ENCODE peak calls at places on chromosomes 1 and 21, in six cellular contexts. One of them, this sample, is unnamed.

GRCh38 chr1:17438977-17439249 is 564 bp downstream of the RCC2 start:
- DNase-seq in omental fat pad: no peak
- DNase-seq in OCI-LY7: no peak
- DNase-seq in nephron progenitor cell: peak; percentile 50
- DNase-seq in type B pancreatic cell: no peak
- DNase-seq in ascending aorta: no peak
- DNase-seq in this sample: no peak

GRCh38 chr1:53501065-53502005 is 42.1 kb downstream of the DMRTB1 start:
- DNase-seq in omental fat pad: no peak
- DNase-seq in OCI-LY7: no peak
- DNase-seq in nephron progenitor cell: no peak
- DNase-seq in ascending aorta: no peak
- DNase-seq in type B pancreatic cell: no peak
- DNase-seq in this sample: no peak

GRCh38 chr1:200334661-200335256 is 75.1 kb downstream of the ZNF281 start:
- DNase-seq in OCI-LY7: no peak
- DNase-seq in type B pancreatic cell: no peak
- DNase-seq in omental fat pad: no peak
- DNase-seq in nephron progenitor cell: no peak
- DNase-seq in ascending aorta: no peak
- DNase-seq in this sample: no peak

GRCh38 chr21:9839011-9839661 is 682.2 kb upstream of the TPTE start:
- DNase-seq in nephron progenitor cell: no peak
- DNase-seq in ascending aorta: no peak
- DNase-seq in omental fat pad: no peak
- DNase-seq in OCI-LY7: no peak
- DNase-seq in type B pancreatic cell: no peak
- DNase-seq in this sample: no peak

GRCh38 chr1:58780586-58781452 is 3.0 kb downstream of the JUN start:
- DNase-seq in type B pancreatic cell: no peak
- DNase-seq in ascending aorta: no peak
- DNase-seq in OCI-LY7: no peak
- DNase-seq in nephron progenitor cell: no peak
- DNase-seq in omental fat pad: no peak
- DNase-seq in this sample: no peak

GRCh38 chr1:173149887-173150286 is 57.2 kb downstream of the TNFSF4 start:
- DNase-seq in omental fat pad: peak; percentile 30
- DNase-seq in OCI-LY7: no peak
- DNase-seq in type B pancreatic cell: no peak
- DNase-seq in ascending aorta: no peak
- DNase-seq in nephron progenitor cell: no peak
- DNase-seq in this sample: no peak

GRCh38 chr1:81760487-81761097 is 40.1 kb upstream of the ADGRL2 start:
- DNase-seq in OCI-LY7: no peak
- DNase-seq in omental fat pad: no peak
- DNase-seq in type B pancreatic cell: no peak
- DNase-seq in ascending aorta: no peak
- DNase-seq in nephron progenitor cell: no peak
- DNase-seq in this sample: no peak

GRCh38 chr1:159468321-159468720 is 28.8 kb downstream of the OR10J1 start:
- DNase-seq in ascending aorta: no peak
- DNase-seq in nephron progenitor cell: no peak
- DNase-seq in type B pancreatic cell: no peak
- DNase-seq in omental fat pad: no peak
- DNase-seq in OCI-LY7: no peak
- DNase-seq in this sample: no peak

GRCh38 chr1:230728710-230729392 is 14.9 kb upstream of the AGT start:
- DNase-seq in OCI-LY7: no peak
- DNase-seq in nephron progenitor cell: no peak
- DNase-seq in omental fat pad: no peak
- DNase-seq in ascending aorta: no peak
- DNase-seq in type B pancreatic cell: no peak
- DNase-seq in this sample: no peak

GRCh38 chr21:37908691-37909090 is 7.6 kb downstream of the KCNJ6 start:
- DNase-seq in OCI-LY7: no peak
- DNase-seq in type B pancreatic cell: no peak
- DNase-seq in omental fat pad: no peak
- DNase-seq in nephron progenitor cell: no peak
- DNase-seq in ascending aorta: no peak
- DNase-seq in this sample: no peak

GRCh38 chr21:37907076-37907475 is 9.2 kb downstream of the KCNJ6 start:
- DNase-seq in type B pancreatic cell: no peak
- DNase-seq in omental fat pad: no peak
- DNase-seq in OCI-LY7: no peak
- DNase-seq in nephron progenitor cell: no peak
- DNase-seq in ascending aorta: no peak
- DNase-seq in this sample: no peak

GRCh38 chr21:37914211-37914900 is 1.9 kb downstream of the KCNJ6 start:
- DNase-seq in type B pancreatic cell: no peak
- DNase-seq in ascending aorta: no peak
- DNase-seq in nephron progenitor cell: peak; percentile 93
- DNase-seq in omental fat pad: no peak
- DNase-seq in OCI-LY7: no peak
- DNase-seq in this sample: peak; percentile 17

GRCh38 chr21:37912616-37913015 is 3.6 kb downstream of the KCNJ6 start:
- DNase-seq in OCI-LY7: no peak
- DNase-seq in type B pancreatic cell: no peak
- DNase-seq in omental fat pad: no peak
- DNase-seq in nephron progenitor cell: no peak
- DNase-seq in ascending aorta: no peak
- DNase-seq in this sample: no peak

GRCh38 chr21:37909936-37910335 is 6.3 kb downstream of the KCNJ6 start:
- DNase-seq in nephron progenitor cell: no peak
- DNase-seq in ascending aorta: no peak
- DNase-seq in OCI-LY7: no peak
- DNase-seq in omental fat pad: no peak
- DNase-seq in type B pancreatic cell: no peak
- DNase-seq in this sample: no peak
- TF ChIP-seq CTCF in nephron progenitor cell: no peak
- TF ChIP-seq CTCF in ascending aorta: no peak
- TF ChIP-seq CTCF in OCI-LY7: peak; percentile 23
- TF ChIP-seq CTCF in omental fat pad: no peak
- TF ChIP-seq CTCF in type B pancreatic cell: no peak
- TF ChIP-seq CTCF in this sample: no peak

GRCh38 chr1:240942901-240943300 is 330.9 kb upstream of the GREM2 start:
- DNase-seq in OCI-LY7: no peak
- DNase-seq in omental fat pad: no peak
- DNase-seq in nephron progenitor cell: no peak
- DNase-seq in type B pancreatic cell: no peak
- DNase-seq in ascending aorta: no peak
- DNase-seq in this sample: no peak

GRCh38 chr1:240947438-240948224 is 335.7 kb upstream of the GREM2 start:
- DNase-seq in ascending aorta: no peak
- DNase-seq in OCI-LY7: no peak
- DNase-seq in type B pancreatic cell: no peak
- DNase-seq in nephron progenitor cell: no peak
- DNase-seq in omental fat pad: no peak
- DNase-seq in this sample: no peak

GRCh38 chr1:240941706-240942370 is 329.9 kb upstream of the GREM2 start:
- DNase-seq in OCI-LY7: no peak
- DNase-seq in nephron progenitor cell: no peak
- DNase-seq in ascending aorta: no peak
- DNase-seq in type B pancreatic cell: no peak
- DNase-seq in omental fat pad: no peak
- DNase-seq in this sample: no peak

DNA sequence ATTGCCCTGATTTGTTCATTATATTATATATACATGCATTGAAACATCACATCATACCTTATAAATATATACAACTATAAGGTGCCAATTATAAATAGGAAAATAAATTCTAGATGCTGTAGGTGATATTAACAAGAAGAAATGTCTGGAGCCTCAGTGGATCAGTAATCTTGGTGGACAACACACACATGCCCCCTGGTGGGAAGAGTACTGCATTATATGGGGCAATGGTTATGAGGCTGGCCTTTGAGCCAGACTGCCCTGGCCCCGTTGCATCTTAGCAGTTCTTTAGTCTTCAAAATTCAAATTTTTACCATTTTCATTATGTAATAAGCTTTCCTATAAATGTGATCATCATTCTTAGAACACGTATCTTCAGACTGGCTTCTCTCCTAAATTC is 335.0 kb upstream of the GREM2 start:
- DNase-seq in nephron progenitor cell: peak; percentile 28
- DNase-seq in omental fat pad: no peak
- DNase-seq in OCI-LY7: peak; percentile 63
- DNase-seq in ascending aorta: no peak
- DNase-seq in type B pancreatic cell: no peak
- DNase-seq in this sample: peak; percentile 25
- TF ChIP-seq CTCF in nephron progenitor cell: peak; percentile 52
- TF ChIP-seq CTCF in omental fat pad: no peak
- TF ChIP-seq CTCF in OCI-LY7: peak; percentile 82
- TF ChIP-seq CTCF in ascending aorta: peak; percentile 22
- TF ChIP-seq CTCF in type B pancreatic cell: peak; percentile 70
- TF ChIP-seq CTCF in this sample: peak; percentile 30

DNA sequence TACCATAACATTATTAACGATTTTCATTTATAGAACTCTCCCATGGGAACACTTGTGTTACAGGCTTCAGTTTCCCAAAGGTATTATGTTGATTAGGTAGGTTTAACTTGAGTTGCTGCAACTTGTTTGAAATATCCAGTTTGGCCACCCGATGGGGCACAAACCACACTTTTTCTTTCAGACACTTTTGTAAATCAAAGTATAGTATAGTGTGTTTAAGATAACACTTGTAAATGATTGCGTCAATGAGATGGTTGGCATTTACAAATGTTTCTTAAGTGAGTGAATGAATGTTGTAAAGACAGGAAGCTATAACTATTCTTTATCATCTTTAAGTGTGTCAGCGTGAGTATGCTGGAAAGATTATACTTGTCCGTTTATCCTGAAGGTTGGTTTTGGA is 4.3 kb downstream of the XPR1 start:
- DNase-seq in type B pancreatic cell: no peak
- DNase-seq in nephron progenitor cell: no peak
- DNase-seq in OCI-LY7: no peak
- DNase-seq in omental fat pad: no peak
- DNase-seq in ascending aorta: no peak
- DNase-seq in this sample: no peak
- TF ChIP-seq CTCF in type B pancreatic cell: no peak
- TF ChIP-seq CTCF in nephron progenitor cell: no peak
- TF ChIP-seq CTCF in OCI-LY7: peak; percentile 49
- TF ChIP-seq CTCF in omental fat pad: no peak
- TF ChIP-seq CTCF in ascending aorta: no peak
- TF ChIP-seq CTCF in this sample: no peak

GRCh38 chr21:44748621-44749020 is 37.2 kb upstream of the TSPEAR start:
- DNase-seq in OCI-LY7: no peak
- DNase-seq in omental fat pad: no peak
- DNase-seq in type B pancreatic cell: no peak
- DNase-seq in nephron progenitor cell: no peak
- DNase-seq in ascending aorta: no peak
- DNase-seq in this sample: no peak
- TF ChIP-seq CTCF in OCI-LY7: no peak
- TF ChIP-seq CTCF in omental fat pad: no peak
- TF ChIP-seq CTCF in type B pancreatic cell: no peak
- TF ChIP-seq CTCF in nephron progenitor cell: no peak
- TF ChIP-seq CTCF in ascending aorta: no peak
- TF ChIP-seq CTCF in this sample: no peak

GRCh38 chr1:41417746-41418145 is 56.5 kb downstream of the FOXO6 start:
- DNase-seq in omental fat pad: no peak
- DNase-seq in nephron progenitor cell: no peak
- DNase-seq in type B pancreatic cell: no peak
- DNase-seq in OCI-LY7: no peak
- DNase-seq in ascending aorta: no peak
- DNase-seq in this sample: no peak

GRCh38 chr1:41416081-41416480 is 54.8 kb downstream of the FOXO6 start:
- DNase-seq in OCI-LY7: no peak
- DNase-seq in omental fat pad: no peak
- DNase-seq in type B pancreatic cell: no peak
- DNase-seq in ascending aorta: no peak
- DNase-seq in nephron progenitor cell: no peak
- DNase-seq in this sample: no peak

GRCh38 chr1:41418868-41419583 is 57.8 kb downstream of the FOXO6 start:
- DNase-seq in omental fat pad: peak; percentile 34
- DNase-seq in type B pancreatic cell: no peak
- DNase-seq in ascending aorta: peak; percentile 72
- DNase-seq in OCI-LY7: no peak
- DNase-seq in nephron progenitor cell: no peak
- DNase-seq in this sample: no peak

GRCh38 chr1:41416552-41417334 is 55.5 kb downstream of the FOXO6 start:
- DNase-seq in OCI-LY7: peak; percentile 61
- DNase-seq in type B pancreatic cell: no peak
- DNase-seq in omental fat pad: peak; percentile 38
- DNase-seq in ascending aorta: no peak
- DNase-seq in nephron progenitor cell: peak; percentile 80
- DNase-seq in this sample: peak; percentile 65

DNA sequence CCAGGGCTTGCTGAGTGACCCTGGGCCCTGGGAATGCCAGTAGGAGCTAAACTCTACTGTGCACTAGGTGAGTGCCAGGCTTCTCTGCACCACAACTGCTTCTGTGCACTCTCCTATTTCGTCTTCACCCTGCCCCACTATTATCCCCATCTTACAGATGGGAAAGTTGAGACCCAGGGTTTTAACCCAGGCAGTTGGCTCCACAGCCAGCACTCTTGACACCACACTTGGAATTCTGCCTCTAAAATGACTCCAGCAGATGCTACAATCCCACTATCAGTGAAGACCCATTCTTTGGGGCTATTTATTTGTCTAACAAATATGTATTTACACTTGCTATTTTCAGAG is 56.1 kb downstream of the FOXO6 start:
- DNase-seq in omental fat pad: no peak
- DNase-seq in OCI-LY7: no peak
- DNase-seq in nephron progenitor cell: no peak
- DNase-seq in ascending aorta: no peak
- DNase-seq in type B pancreatic cell: no peak
- DNase-seq in this sample: no peak
- TF ChIP-seq CTCF in omental fat pad: no peak
- TF ChIP-seq CTCF in OCI-LY7: peak; percentile 51
- TF ChIP-seq CTCF in nephron progenitor cell: peak; percentile 11
- TF ChIP-seq CTCF in ascending aorta: no peak
- TF ChIP-seq CTCF in type B pancreatic cell: peak; percentile 35
- TF ChIP-seq CTCF in this sample: no peak

DNA sequence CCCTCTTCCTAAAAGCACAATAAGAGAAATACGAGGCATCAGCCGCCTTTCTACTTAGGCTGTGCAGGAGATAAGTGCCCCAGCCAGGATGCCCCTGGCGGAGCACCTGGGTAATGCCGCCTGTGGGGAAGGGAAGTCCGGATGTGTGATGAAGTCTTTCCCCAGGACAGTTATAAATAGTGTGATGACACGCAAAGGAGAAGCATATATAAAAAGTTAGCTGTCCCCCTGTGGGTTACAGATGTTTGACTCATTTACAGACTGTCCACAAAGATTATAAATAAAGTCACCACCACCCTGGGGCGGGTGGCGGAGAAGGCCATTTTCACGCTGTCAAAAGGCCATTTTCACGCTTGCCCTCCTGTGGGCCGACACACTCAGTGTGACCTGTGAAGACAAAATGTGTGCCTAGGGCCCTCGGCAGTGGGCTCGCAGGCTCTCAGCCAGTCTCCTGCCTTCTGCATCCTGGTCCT is 6.3 kb downstream of the KCNN3 start:
- DNase-seq in ascending aorta: no peak
- DNase-seq in OCI-LY7: peak; percentile 83
- DNase-seq in type B pancreatic cell: no peak
- DNase-seq in nephron progenitor cell: peak; percentile 68
- DNase-seq in omental fat pad: no peak
- DNase-seq in this sample: peak; percentile 48
- TF ChIP-seq CTCF in ascending aorta: no peak
- TF ChIP-seq CTCF in OCI-LY7: peak; percentile 93
- TF ChIP-seq CTCF in type B pancreatic cell: peak; percentile 83
- TF ChIP-seq CTCF in nephron progenitor cell: peak; percentile 89
- TF ChIP-seq CTCF in omental fat pad: no peak
- TF ChIP-seq CTCF in this sample: peak; percentile 41

This sample was measured in activated CD8-positive, alpha-beta T cell treated with anti-CD3 and anti-CD28 coated beads for 36 hours.